ENCODE peak calls at places on chromosomes 1 and 21, in eight cellular contexts. H, U, O, B, T, N, X and M are unnamed samples.

GRCh38 chr1:204819495-204819894 is 51.2 kb upstream of the NFASC start:
- DNase-seq in H (no peak), U (no peak), O (no peak), B (no peak), T (no peak), N (no peak), X (no peak), M (no peak)

GRCh38 chr21:36551731-36552457 is 72.0 kb upstream of the CLDN14 start:
- DNase-seq in H (no peak), U (peak), O (no peak), B (peak), T (no peak), N (no peak), X (peak), M (no peak)

GRCh38 chr21:46442938-46443337 is 15.8 kb upstream of the DIP2A start:
- DNase-seq in H (no peak), U (no peak), O (no peak), B (no peak), T (no peak), N (no peak), X (no peak), M (no peak)

GRCh38 chr1:90919900-90920299 is 101.9 kb downstream of the ZNF644 start:
- DNase-seq in H (no peak), U (no peak), O (no peak), B (no peak), T (no peak), N (no peak), X (no peak), M (no peak)

GRCh38 chr1:218496561-218496960 is 151.4 kb downstream of the TGFB2 start:
- DNase-seq in H (no peak), U (peak), O (no peak), B (peak), T (no peak), N (no peak), X (peak), M (no peak)

GRCh38 chr1:107936498-107937481 is 28.2 kb downstream of the VAV3 start:
- DNase-seq in H (no peak), U (peak), O (no peak), B (peak), T (no peak), N (no peak), X (peak), M (peak)

GRCh38 chr1:63888984-63889383 is 115.2 kb downstream of the ROR1 start:
- DNase-seq in H (no peak), U (peak), O (no peak), B (no peak), T (no peak), N (no peak), X (peak), M (no peak)

GRCh38 chr1:64969305-64970066 is 3.1 kb upstream of the JAK1 start:
- DNase-seq in H (no peak), U (no peak), O (no peak), B (no peak), T (no peak), N (no peak), X (no peak), M (no peak)

GRCh38 chr1:2546515-2547209 is 9.5 kb upstream of the TNFRSF14 start:
- DNase-seq in H (peak), U (no peak), O (peak), B (peak), T (peak), N (peak), X (no peak), M (peak)

GRCh38 chr1:54949971-54950360 is 30.5 kb upstream of the TMEM61 start:
- DNase-seq in H (no peak), U (no peak), O (no peak), B (no peak), T (no peak), N (no peak), X (no peak), M (no peak)

GRCh38 chr1:151720974-151721787 is at the start of gene RIIAD1:
- DNase-seq in H (peak), U (no peak), O (peak), B (peak), T (no peak), N (peak), X (no peak), M (peak)

GRCh38 chr1:210565316-210565715 is 236.6 kb downstream of the HHAT start:
- DNase-seq in H (no peak), U (no peak), O (no peak), B (no peak), T (no peak), N (no peak), X (no peak), M (no peak)

GRCh38 chr1:201656670-201657032 is 117.7 kb downstream of the NAV1 start:
- DNase-seq in H (peak), U (no peak), O (peak), B (peak), T (no peak), N (no peak), X (peak), M (no peak)
- H3K4me3 ChIP-seq in H (no peak), U (no peak), O (no peak), B (no peak), T (no peak), N (no peak), X (no peak), M (no peak)

GRCh38 chr1:26744075-26744958 is 43.4 kb upstream of the PIGV start:
- DNase-seq in H (peak), U (peak), O (peak), B (peak), T (peak), N (peak), X (peak), M (peak)
- H3K4me3 ChIP-seq in H (peak), U (no peak), O (no peak), B (no peak), T (no peak), N (no peak), X (no peak), M (no peak)

DNA sequence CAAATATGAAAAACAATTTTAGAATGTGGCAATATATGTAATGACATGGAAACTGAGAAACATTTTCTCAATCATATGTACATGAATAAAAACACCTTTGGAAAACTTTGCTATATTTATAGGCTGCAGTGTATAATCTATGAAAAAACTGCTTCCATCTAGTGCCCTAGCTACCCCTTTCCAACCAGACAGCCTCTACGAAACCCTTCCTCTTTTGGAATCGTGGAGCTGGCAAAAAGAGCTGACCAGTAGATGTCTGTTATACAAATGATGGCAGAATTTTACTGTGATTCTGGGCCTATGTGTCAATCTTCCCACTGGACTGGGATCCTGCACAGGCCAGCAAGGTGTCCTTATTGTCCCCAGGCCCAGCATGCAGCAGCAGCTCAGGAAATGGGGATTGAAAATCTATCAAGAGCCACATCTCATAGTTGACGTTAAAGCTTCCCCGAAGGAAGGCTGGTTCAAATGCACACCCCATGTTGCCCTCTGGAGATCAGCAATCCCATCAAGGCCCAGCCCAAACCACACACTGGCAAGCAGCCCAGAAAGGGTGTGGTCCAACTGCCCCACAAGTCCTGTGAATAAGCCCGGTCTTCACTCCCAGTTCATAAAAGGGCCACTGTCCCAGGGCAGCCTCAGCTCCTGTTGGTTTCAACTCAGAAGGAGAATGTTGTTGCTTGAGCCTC is 8.9 kb upstream of the FAM20B start:
- DNase-seq in H (peak), U (peak), O (peak), B (peak), T (peak), N (no peak), X (peak), M (peak)
- H3K4me3 ChIP-seq in H (no peak), U (no peak), O (no peak), B (no peak), T (no peak), N (no peak), X (no peak), M (no peak)

GRCh38 chr1:248850536-248851251 is 8.2 kb downstream of the ZNF692 start:
- DNase-seq in H (no peak), U (no peak), O (no peak), B (no peak), T (no peak), N (no peak), X (no peak), M (no peak)
- H3K4me3 ChIP-seq in H (no peak), U (no peak), O (no peak), B (no peak), T (no peak), N (no peak), X (no peak), M (no peak)

GRCh38 chr1:178093958-178094751 is at the start of gene RASAL2:
- DNase-seq in H (peak), U (no peak), O (peak), B (peak), T (no peak), N (no peak), X (no peak), M (peak)

GRCh38 chr1:178094752-178095645 is 1.1 kb downstream of the RASAL2 start:
- DNase-seq in H (no peak), U (no peak), O (no peak), B (no peak), T (no peak), N (no peak), X (no peak), M (no peak)

GRCh38 chr1:178091986-178092745 is 1.7 kb upstream of the RASAL2 start:
- DNase-seq in H (no peak), U (no peak), O (no peak), B (no peak), T (no peak), N (no peak), X (no peak), M (no peak)

GRCh38 chr1:178096421-178096820 is 2.5 kb downstream of the RASAL2 start:
- DNase-seq in H (no peak), U (no peak), O (no peak), B (no peak), T (no peak), N (no peak), X (no peak), M (no peak)

GRCh38 chr1:178093150-178093957 is 550 bp upstream of the RASAL2 start:
- DNase-seq in H (peak), U (peak), O (peak), B (peak), T (peak), N (peak), X (peak), M (peak)
- H3K4me3 ChIP-seq in H (peak), U (peak), O (peak), B (peak), T (peak), N (no peak), X (peak), M (peak)

GRCh38 chr1:202034683-202035462 is 24.5 kb downstream of the ELF3 start:
- DNase-seq in H (peak), U (peak), O (peak), B (peak), T (no peak), N (no peak), X (peak), M (peak)
- H3K4me3 ChIP-seq in H (no peak), U (no peak), O (no peak), B (no peak), T (no peak), N (no peak), X (no peak), M (no peak)

GRCh38 chr1:50416553-50417453 is 6.4 kb downstream of the DMRTA2 start:
- DNase-seq in H (no peak), U (no peak), O (no peak), B (no peak), T (no peak), N (no peak), X (no peak), M (no peak)

GRCh38 chr1:50417946-50418599 is 5.2 kb downstream of the DMRTA2 start:
- DNase-seq in H (no peak), U (no peak), O (no peak), B (no peak), T (no peak), N (no peak), X (no peak), M (no peak)

GRCh38 chr1:50418600-50419109 is 4.6 kb downstream of the DMRTA2 start:
- DNase-seq in H (no peak), U (no peak), O (peak), B (no peak), T (no peak), N (no peak), X (no peak), M (no peak)

GRCh38 chr1:50416150-50416527 is 7.1 kb downstream of the DMRTA2 start:
- DNase-seq in H (no peak), U (no peak), O (no peak), B (no peak), T (no peak), N (no peak), X (no peak), M (no peak)

GRCh38 chr1:50417487-50417886 is 5.8 kb downstream of the DMRTA2 start:
- DNase-seq in H (no peak), U (no peak), O (no peak), B (no peak), T (no peak), N (no peak), X (no peak), M (no peak)
- H3K4me3 ChIP-seq in H (peak), U (no peak), O (no peak), B (no peak), T (no peak), N (no peak), X (no peak), M (no peak)

DNA sequence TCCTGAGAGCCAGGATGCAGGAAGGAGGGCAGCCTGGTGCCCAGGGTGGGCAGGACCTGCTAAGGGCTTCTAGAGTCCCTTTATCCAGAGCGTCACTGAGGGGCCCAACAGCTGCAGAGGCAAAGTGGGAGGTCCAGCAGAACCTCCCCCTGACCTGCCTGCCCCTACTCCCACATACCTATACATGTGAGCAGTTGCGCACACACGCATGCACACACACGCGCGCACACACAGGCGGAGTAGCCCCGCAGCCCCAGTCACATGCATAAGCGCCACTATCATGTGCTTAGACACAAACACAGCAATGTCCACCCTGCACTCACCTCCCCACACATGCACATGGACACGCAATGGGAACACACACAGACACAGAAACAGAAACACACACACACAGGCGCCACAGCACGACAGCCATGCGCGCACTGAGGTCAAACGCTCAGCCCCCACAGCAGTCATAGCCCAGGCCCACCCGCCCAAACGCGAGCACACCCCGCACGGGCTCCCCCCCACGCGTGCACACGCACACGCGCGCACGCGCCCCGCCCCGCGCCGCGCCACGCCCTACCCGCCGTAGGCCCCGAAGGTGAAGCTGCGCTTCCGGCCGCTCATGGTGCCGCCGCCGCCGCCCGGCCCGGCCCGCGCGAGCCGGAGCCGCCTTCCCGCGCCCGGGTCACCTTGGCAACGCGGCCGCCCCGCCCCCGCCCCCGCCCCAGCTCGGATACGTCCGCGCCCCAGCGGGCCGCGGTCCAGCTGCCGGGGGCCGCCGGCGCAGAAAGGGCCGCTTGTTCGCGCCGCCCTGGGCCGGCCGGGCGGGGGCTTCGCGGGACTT is 17.7 kb downstream of the RAP1GAP start:
- DNase-seq in H (no peak), U (no peak), O (peak), B (peak), T (no peak), N (peak), X (no peak), M (no peak)
- H3K4me3 ChIP-seq in H (peak), U (peak), O (peak), B (no peak), T (peak), N (peak), X (peak), M (peak)

GRCh38 chr1:167431261-167431908 is 86.9 kb downstream of the CD247 start:
- DNase-seq in H (no peak), U (no peak), O (no peak), B (no peak), T (no peak), N (no peak), X (no peak), M (no peak)

GRCh38 chr1:167434306-167434705 is 84.0 kb downstream of the CD247 start:
- DNase-seq in H (no peak), U (no peak), O (no peak), B (no peak), T (no peak), N (no peak), X (no peak), M (no peak)

GRCh38 chr1:167431909-167432650 is 86.2 kb downstream of the CD247 start:
- DNase-seq in H (no peak), U (no peak), O (no peak), B (no peak), T (no peak), N (no peak), X (no peak), M (no peak)

GRCh38 chr1:167433884-167434283 is 84.4 kb downstream of the CD247 start:
- DNase-seq in H (no peak), U (no peak), O (no peak), B (no peak), T (no peak), N (no peak), X (no peak), M (no peak)

GRCh38 chr1:167432780-167433179 is 85.5 kb downstream of the CD247 start:
- DNase-seq in H (no peak), U (no peak), O (no peak), B (no peak), T (no peak), N (no peak), X (no peak), M (no peak)
- H3K4me3 ChIP-seq in H (no peak), U (no peak), O (no peak), B (no peak), T (no peak), N (no peak), X (no peak), M (no peak)

GRCh38 chr1:225883616-225884265 is 1.6 kb upstream of the TMEM63A start:
- DNase-seq in H (no peak), U (no peak), O (no peak), B (no peak), T (no peak), N (no peak), X (no peak), M (no peak)
- H3K4me3 ChIP-seq in H (peak), U (no peak), O (no peak), B (no peak), T (no peak), N (no peak), X (no peak), M (peak)